ENCODE peak calls at places on chromosomes 7 and 10, in five cellular contexts. One of them, this sample, is unnamed.
A peak's percentile ranks its signal among the peaks of the same experiment; 100 is the strongest.

GRCh38 chr10:90605506-90605905 is 252.3 kb downstream of the HTR7 start:
- DNase-seq in esophagus squamous epithelium: no peak
- DNase-seq in heart left ventricle: no peak
- DNase-seq in HCT116: no peak
- DNase-seq in lower leg skin: no peak
- DNase-seq in this sample: no peak

GRCh38 chr7:40059057-40059456 is 75.4 kb downstream of the MPLKIP start:
- DNase-seq in esophagus squamous epithelium: no peak
- DNase-seq in heart left ventricle: no peak
- DNase-seq in HCT116: no peak
- DNase-seq in lower leg skin: no peak
- DNase-seq in this sample: no peak

GRCh38 chr10:102152545-102152890 is 329 bp downstream of the NOLC1 start:
- DNase-seq in esophagus squamous epithelium: no peak
- DNase-seq in heart left ventricle: no peak
- DNase-seq in HCT116: no peak
- DNase-seq in lower leg skin: no peak
- DNase-seq in this sample: no peak

GRCh38 chr7:112021348-112022044 is 184.7 kb downstream of the DOCK4 start:
- DNase-seq in esophagus squamous epithelium: no peak
- DNase-seq in heart left ventricle: no peak
- DNase-seq in HCT116: no peak
- DNase-seq in lower leg skin: no peak
- DNase-seq in this sample: no peak

GRCh38 chr10:93992400-93993030 is 1.2 kb upstream of the PLCE1 start:
- DNase-seq in esophagus squamous epithelium: no peak
- DNase-seq in heart left ventricle: no peak
- DNase-seq in HCT116: no peak
- DNase-seq in lower leg skin: no peak
- DNase-seq in this sample: no peak

GRCh38 chr10:7889947-7890542 is 71.7 kb downstream of the TAF3 start:
- DNase-seq in esophagus squamous epithelium: no peak
- DNase-seq in heart left ventricle: no peak
- DNase-seq in HCT116: no peak
- DNase-seq in lower leg skin: no peak
- DNase-seq in this sample: no peak

GRCh38 chr7:2564970-2565546 is 6.3 kb downstream of the IQCE start:
- DNase-seq in esophagus squamous epithelium: no peak
- DNase-seq in heart left ventricle: no peak
- DNase-seq in HCT116: no peak
- DNase-seq in lower leg skin: no peak
- DNase-seq in this sample: no peak

GRCh38 chr10:33819206-33819605 is 484.7 kb upstream of the NRP1 start:
- DNase-seq in esophagus squamous epithelium: no peak
- DNase-seq in heart left ventricle: no peak
- DNase-seq in HCT116: no peak
- DNase-seq in lower leg skin: no peak
- DNase-seq in this sample: no peak

GRCh38 chr10:70835895-70836294 is 20.1 kb downstream of the SGPL1 start:
- DNase-seq in esophagus squamous epithelium: no peak
- DNase-seq in heart left ventricle: no peak
- DNase-seq in HCT116: no peak
- DNase-seq in lower leg skin: no peak
- DNase-seq in this sample: no peak

GRCh38 chr7:36600314-36600682 is 124.0 kb downstream of the AOAH start:
- DNase-seq in esophagus squamous epithelium: no peak
- DNase-seq in heart left ventricle: no peak
- DNase-seq in HCT116: no peak
- DNase-seq in lower leg skin: no peak
- DNase-seq in this sample: no peak

GRCh38 chr10:16518822-16519221 is 2.9 kb downstream of the C1QL3 start:
- DNase-seq in esophagus squamous epithelium: no peak
- DNase-seq in heart left ventricle: no peak
- DNase-seq in HCT116: no peak
- DNase-seq in lower leg skin: no peak
- DNase-seq in this sample: no peak

GRCh38 chr10:64535131-64535867 is 1014.1 kb downstream of the REEP3 start:
- DNase-seq in esophagus squamous epithelium: no peak
- DNase-seq in heart left ventricle: no peak
- DNase-seq in HCT116: no peak
- DNase-seq in lower leg skin: no peak
- DNase-seq in this sample: no peak

GRCh38 chr10:22648547-22648961 is 65.8 kb downstream of the PIP4K2A start:
- DNase-seq in esophagus squamous epithelium: no peak
- DNase-seq in heart left ventricle: no peak
- DNase-seq in HCT116: no peak
- DNase-seq in lower leg skin: no peak
- DNase-seq in this sample: no peak

GRCh38 chr10:677038-677437 is 12.4 kb downstream of the DIP2C start:
- DNase-seq in esophagus squamous epithelium: no peak
- DNase-seq in heart left ventricle: no peak
- DNase-seq in HCT116: no peak
- DNase-seq in lower leg skin: peak; percentile 3
- DNase-seq in this sample: no peak

GRCh38 chr10:110502851-110503301 is 5.2 kb downstream of the DUSP5 start:
- DNase-seq in esophagus squamous epithelium: no peak
- DNase-seq in heart left ventricle: peak; percentile 77
- DNase-seq in HCT116: no peak
- DNase-seq in lower leg skin: peak; percentile 79
- DNase-seq in this sample: no peak

GRCh38 chr10:124032982-124033886 is 60.2 kb downstream of the CHST15 start:
- DNase-seq in esophagus squamous epithelium: no peak
- DNase-seq in heart left ventricle: no peak
- DNase-seq in HCT116: no peak
- DNase-seq in lower leg skin: no peak
- DNase-seq in this sample: no peak

GRCh38 chr10:92699518-92700272 is 9.9 kb downstream of the HHEX start:
- DNase-seq in esophagus squamous epithelium: no peak
- DNase-seq in heart left ventricle: peak; percentile 48
- DNase-seq in HCT116: no peak
- DNase-seq in lower leg skin: no peak
- DNase-seq in this sample: no peak

GRCh38 chr7:120915314-120915713 is 35.3 kb upstream of the ING3 start:
- DNase-seq in esophagus squamous epithelium: no peak
- DNase-seq in heart left ventricle: no peak
- DNase-seq in HCT116: no peak
- DNase-seq in lower leg skin: no peak
- DNase-seq in this sample: no peak

GRCh38 chr7:120920034-120920433 is 30.5 kb upstream of the ING3 start:
- DNase-seq in esophagus squamous epithelium: no peak
- DNase-seq in heart left ventricle: no peak
- DNase-seq in HCT116: no peak
- DNase-seq in lower leg skin: no peak
- DNase-seq in this sample: no peak

GRCh38 chr7:120919466-120919865 is 31.1 kb upstream of the ING3 start:
- DNase-seq in esophagus squamous epithelium: no peak
- DNase-seq in heart left ventricle: no peak
- DNase-seq in HCT116: no peak
- DNase-seq in lower leg skin: no peak
- DNase-seq in this sample: no peak

GRCh38 chr7:120916116-120916515 is 34.5 kb upstream of the ING3 start:
- DNase-seq in esophagus squamous epithelium: no peak
- DNase-seq in heart left ventricle: no peak
- DNase-seq in HCT116: no peak
- DNase-seq in lower leg skin: no peak
- DNase-seq in this sample: no peak

DNA sequence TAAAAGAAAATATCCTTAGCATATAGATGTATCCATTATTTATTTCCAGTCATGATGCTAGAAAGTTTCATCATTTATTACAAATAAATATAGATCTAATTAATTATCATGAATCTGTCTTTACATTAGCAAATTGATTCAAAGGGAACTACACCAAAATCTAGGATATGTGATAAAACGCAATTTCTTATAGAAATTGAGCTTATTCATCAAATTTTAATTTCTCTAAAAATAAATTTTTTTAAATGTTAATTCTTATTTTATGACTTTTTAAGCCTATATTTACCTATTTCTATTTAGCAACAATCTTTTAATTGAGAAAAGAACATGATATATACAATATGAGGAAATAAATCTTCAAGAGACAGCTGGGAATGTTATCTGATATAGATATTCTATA is 34.0 kb upstream of the ING3 start:
- DNase-seq in esophagus squamous epithelium: no peak
- DNase-seq in heart left ventricle: no peak
- DNase-seq in HCT116: no peak
- DNase-seq in lower leg skin: no peak
- DNase-seq in this sample: no peak
- TF ChIP-seq CTCF in esophagus squamous epithelium: no peak
- TF ChIP-seq CTCF in heart left ventricle: no peak
- TF ChIP-seq CTCF in HCT116: no peak
- TF ChIP-seq CTCF in lower leg skin: no peak
- TF ChIP-seq CTCF in this sample: no peak

GRCh38 chr7:128773604-128774003 is 2.0 kb downstream of the OPN1SW start:
- DNase-seq in esophagus squamous epithelium: no peak
- DNase-seq in heart left ventricle: no peak
- DNase-seq in HCT116: no peak
- DNase-seq in lower leg skin: no peak
- DNase-seq in this sample: no peak

GRCh38 chr7:128777156-128778123 is 1.8 kb upstream of the OPN1SW start:
- DNase-seq in esophagus squamous epithelium: no peak
- DNase-seq in heart left ventricle: no peak
- DNase-seq in HCT116: no peak
- DNase-seq in lower leg skin: no peak
- DNase-seq in this sample: no peak

GRCh38 chr7:128775744-128776474 is at the start of gene OPN1SW:
- DNase-seq in esophagus squamous epithelium: no peak
- DNase-seq in heart left ventricle: no peak
- DNase-seq in HCT116: no peak
- DNase-seq in lower leg skin: no peak
- DNase-seq in this sample: no peak

GRCh38 chr7:128774029-128774689 is 1.4 kb downstream of the OPN1SW start:
- DNase-seq in esophagus squamous epithelium: no peak
- DNase-seq in heart left ventricle: no peak
- DNase-seq in HCT116: no peak
- DNase-seq in lower leg skin: no peak
- DNase-seq in this sample: no peak

GRCh38 chr7:128774921-128775320 is 673 bp downstream of the OPN1SW start:
- DNase-seq in esophagus squamous epithelium: no peak
- DNase-seq in heart left ventricle: no peak
- DNase-seq in HCT116: no peak
- DNase-seq in lower leg skin: no peak
- DNase-seq in this sample: no peak
- TF ChIP-seq POLR2A in esophagus squamous epithelium: no peak
- TF ChIP-seq POLR2A in heart left ventricle: no peak
- TF ChIP-seq POLR2A in HCT116: no peak
- TF ChIP-seq POLR2A in lower leg skin: no peak
- TF ChIP-seq POLR2A in this sample: no peak

GRCh38 chr7:6613706-6614105 is 1.7 kb upstream of the ZNF853 start:
- DNase-seq in esophagus squamous epithelium: no peak
- DNase-seq in heart left ventricle: no peak
- DNase-seq in HCT116: no peak
- DNase-seq in lower leg skin: no peak
- DNase-seq in this sample: no peak

GRCh38 chr7:6612819-6613218 is 2.6 kb upstream of the ZNF853 start:
- DNase-seq in esophagus squamous epithelium: no peak
- DNase-seq in heart left ventricle: no peak
- DNase-seq in HCT116: no peak
- DNase-seq in lower leg skin: no peak
- DNase-seq in this sample: no peak

GRCh38 chr7:6615853-6616555 is 594 bp downstream of the ZNF853 start:
- DNase-seq in esophagus squamous epithelium: no peak
- DNase-seq in heart left ventricle: no peak
- DNase-seq in HCT116: no peak
- DNase-seq in lower leg skin: no peak
- DNase-seq in this sample: no peak

GRCh38 chr7:6616854-6617643 is 1.6 kb downstream of the ZNF853 start:
- DNase-seq in esophagus squamous epithelium: no peak
- DNase-seq in heart left ventricle: no peak
- DNase-seq in HCT116: no peak
- DNase-seq in lower leg skin: no peak
- DNase-seq in this sample: no peak

DNA sequence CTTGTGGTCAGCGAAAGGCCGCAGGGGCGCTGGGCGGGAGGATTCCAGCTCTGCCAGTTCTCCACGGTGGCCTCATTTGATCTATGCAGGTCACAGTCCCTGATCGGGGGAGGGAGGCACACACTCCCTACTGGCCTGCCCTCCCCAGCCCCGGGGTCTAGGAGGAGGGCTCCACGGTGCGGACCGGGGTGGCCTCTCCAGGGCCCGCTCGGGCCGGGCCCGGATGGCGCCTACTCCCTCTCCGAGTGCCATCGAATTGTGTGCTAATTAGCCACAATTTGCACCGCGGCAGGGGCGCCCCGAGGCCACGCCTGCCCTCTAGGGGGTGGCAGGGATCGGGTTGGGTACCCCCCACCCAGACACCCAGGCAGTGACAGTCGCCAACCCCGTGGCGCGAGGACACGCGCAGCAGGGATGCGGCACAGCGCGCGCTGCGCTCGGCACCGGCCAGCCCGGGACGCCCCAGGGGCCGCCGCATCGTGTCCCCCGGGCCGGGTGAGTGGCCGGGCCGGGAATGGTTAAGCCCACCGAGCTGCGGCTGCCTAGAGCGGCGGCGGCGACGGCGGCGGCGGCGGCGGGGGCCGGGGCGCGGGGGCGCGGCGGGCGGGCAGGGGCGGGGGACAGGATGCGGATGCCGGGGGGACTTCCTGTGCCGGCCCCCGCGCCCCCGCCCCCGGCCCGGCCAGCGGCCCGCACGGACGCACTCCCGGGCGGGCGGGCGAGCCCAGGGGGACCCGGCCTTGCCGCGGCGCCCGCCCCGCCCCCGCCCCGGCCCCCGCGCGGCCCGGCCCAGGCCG is at the start of gene ZNF853:
- DNase-seq in esophagus squamous epithelium: no peak
- DNase-seq in heart left ventricle: no peak
- DNase-seq in HCT116: no peak
- DNase-seq in lower leg skin: no peak
- DNase-seq in this sample: no peak
- TF ChIP-seq CTCF in esophagus squamous epithelium: no peak
- TF ChIP-seq CTCF in heart left ventricle: no peak
- TF ChIP-seq CTCF in HCT116: no peak
- TF ChIP-seq CTCF in lower leg skin: no peak
- TF ChIP-seq CTCF in this sample: no peak

DNA sequence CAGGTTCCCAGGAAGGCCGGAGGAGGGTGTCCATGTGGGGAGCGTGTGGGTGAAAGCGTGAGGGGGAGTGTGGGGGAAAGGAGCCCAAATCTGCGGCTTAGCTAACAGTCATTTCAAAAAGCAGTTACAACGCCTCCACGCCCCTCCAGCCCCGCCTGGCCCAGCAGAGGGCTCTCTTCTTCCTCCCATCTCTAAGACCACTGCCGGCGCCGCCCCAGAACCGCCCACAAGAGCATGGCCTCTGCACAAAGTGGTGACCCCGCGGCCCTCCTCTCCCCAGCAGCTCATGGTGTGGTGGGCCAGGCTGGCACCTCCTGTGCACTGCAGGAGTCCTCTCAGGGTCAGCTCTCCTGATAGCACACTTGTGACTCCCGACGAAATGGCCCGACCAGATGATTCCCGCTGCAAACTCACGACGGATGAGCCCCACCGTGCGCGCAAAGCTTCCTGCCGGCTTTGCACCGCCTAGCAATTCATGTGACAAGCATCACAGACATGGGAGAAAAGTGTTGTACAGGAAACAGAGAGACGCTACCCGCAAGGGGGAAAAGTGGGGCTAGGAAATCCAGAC is 12.4 kb upstream of the HUS1 start:
- DNase-seq in esophagus squamous epithelium: peak; percentile 71
- DNase-seq in heart left ventricle: peak; percentile 90
- DNase-seq in HCT116: no peak
- DNase-seq in lower leg skin: peak; percentile 86
- DNase-seq in this sample: peak; percentile 81
- TF ChIP-seq POLR2A in esophagus squamous epithelium: peak; percentile 15
- TF ChIP-seq POLR2A in heart left ventricle: no peak
- TF ChIP-seq POLR2A in HCT116: peak; percentile 37
- TF ChIP-seq POLR2A in lower leg skin: no peak
- TF ChIP-seq POLR2A in this sample: no peak

GRCh38 chr10:118626953-118627352 is 31.5 kb upstream of the PRLHR start:
- DNase-seq in esophagus squamous epithelium: no peak
- DNase-seq in heart left ventricle: no peak
- DNase-seq in HCT116: no peak
- DNase-seq in lower leg skin: no peak
- DNase-seq in this sample: no peak
- TF ChIP-seq CTCF in esophagus squamous epithelium: no peak
- TF ChIP-seq CTCF in heart left ventricle: no peak
- TF ChIP-seq CTCF in HCT116: peak; percentile 54
- TF ChIP-seq CTCF in lower leg skin: no peak
- TF ChIP-seq CTCF in this sample: no peak